ENCODE peak calls at places on chromosomes 2 and 18, in six cellular contexts. One of them, this sample, is unnamed.

GRCh38 chr2:127678531-127678930 is 3.2 kb upstream of the LIMS2 start:
- DNase-seq in Caki2: no peak
- DNase-seq in HCEC 1CT: no peak
- DNase-seq in prostate gland: no peak
- DNase-seq in Calu3: no peak
- DNase-seq in OCI-LY7: no peak
- DNase-seq in this sample: no peak

GRCh38 chr18:23650963-23651927 is 11.5 kb downstream of the ANKRD29 start:
- DNase-seq in Caki2: peak
- DNase-seq in Calu3: peak
- DNase-seq in OCI-LY7: no peak
- DNase-seq in prostate gland: peak
- DNase-seq in HCEC 1CT: peak
- DNase-seq in this sample: no peak

GRCh38 chr2:97868986-97869721 is 126.6 kb downstream of the TMEM131 start:
- DNase-seq in Caki2: peak
- DNase-seq in Calu3: peak
- DNase-seq in HCEC 1CT: peak
- DNase-seq in prostate gland: no peak
- DNase-seq in OCI-LY7: no peak
- DNase-seq in this sample: no peak

GRCh38 chr2:27020337-27020948 is 12.3 kb upstream of the TMEM214 start:
- DNase-seq in Calu3: no peak
- DNase-seq in HCEC 1CT: no peak
- DNase-seq in OCI-LY7: no peak
- DNase-seq in Caki2: peak
- DNase-seq in prostate gland: no peak
- DNase-seq in this sample: no peak

GRCh38 chr18:11005528-11005927 is 143.8 kb downstream of the PIEZO2 start:
- DNase-seq in Calu3: peak
- DNase-seq in prostate gland: no peak
- DNase-seq in OCI-LY7: no peak
- DNase-seq in HCEC 1CT: peak
- DNase-seq in Caki2: peak
- DNase-seq in this sample: no peak

GRCh38 chr2:20583425-20583881 is 67.4 kb downstream of the HS1BP3 start:
- DNase-seq in Calu3: no peak
- DNase-seq in Caki2: no peak
- DNase-seq in prostate gland: no peak
- DNase-seq in OCI-LY7: no peak
- DNase-seq in HCEC 1CT: no peak
- DNase-seq in this sample: no peak

GRCh38 chr2:231701456-231702373 is 6.6 kb upstream of the PTMA start:
- DNase-seq in Calu3: no peak
- DNase-seq in Caki2: peak
- DNase-seq in prostate gland: peak
- DNase-seq in HCEC 1CT: no peak
- DNase-seq in OCI-LY7: no peak
- DNase-seq in this sample: no peak

GRCh38 chr2:108988796-108989713 is at the start of gene EDAR:
- DNase-seq in HCEC 1CT: no peak
- DNase-seq in Calu3: peak
- DNase-seq in OCI-LY7: peak
- DNase-seq in Caki2: peak
- DNase-seq in prostate gland: peak
- DNase-seq in this sample: peak

GRCh38 chr2:55010149-55010591 is 40.1 kb downstream of the RTN4 start:
- DNase-seq in prostate gland: peak
- DNase-seq in Calu3: peak
- DNase-seq in HCEC 1CT: peak
- DNase-seq in OCI-LY7: peak
- DNase-seq in Caki2: peak
- DNase-seq in this sample: no peak

GRCh38 chr2:67600472-67600871 is 203.3 kb downstream of the ETAA1 start:
- DNase-seq in prostate gland: no peak
- DNase-seq in OCI-LY7: no peak
- DNase-seq in Caki2: no peak
- DNase-seq in Calu3: peak
- DNase-seq in HCEC 1CT: no peak
- DNase-seq in this sample: peak

GRCh38 chr18:3119401-3120323 is 100.1 kb downstream of the MYOM1 start:
- DNase-seq in Calu3: no peak
- DNase-seq in prostate gland: no peak
- DNase-seq in OCI-LY7: no peak
- DNase-seq in HCEC 1CT: peak
- DNase-seq in Caki2: no peak
- DNase-seq in this sample: no peak

GRCh38 chr18:79707239-79707638 is 27.6 kb downstream of the CTDP1 start:
- DNase-seq in Caki2: no peak
- DNase-seq in Calu3: no peak
- DNase-seq in HCEC 1CT: no peak
- DNase-seq in prostate gland: no peak
- DNase-seq in OCI-LY7: no peak
- DNase-seq in this sample: no peak

GRCh38 chr2:42317945-42318344 is 43.1 kb downstream of the COX7A2L start:
- DNase-seq in Caki2: no peak
- DNase-seq in OCI-LY7: no peak
- DNase-seq in HCEC 1CT: no peak
- DNase-seq in Calu3: no peak
- DNase-seq in prostate gland: no peak
- DNase-seq in this sample: no peak

GRCh38 chr2:183519371-183520056 is 395.3 kb downstream of the NUP35 start:
- DNase-seq in OCI-LY7: no peak
- DNase-seq in HCEC 1CT: no peak
- DNase-seq in Calu3: no peak
- DNase-seq in prostate gland: no peak
- DNase-seq in Caki2: no peak
- DNase-seq in this sample: no peak

GRCh38 chr18:30945769-30946168 is 96.8 kb downstream of the DSC3 start:
- DNase-seq in Calu3: no peak
- DNase-seq in Caki2: no peak
- DNase-seq in HCEC 1CT: no peak
- DNase-seq in prostate gland: no peak
- DNase-seq in OCI-LY7: no peak
- DNase-seq in this sample: no peak

GRCh38 chr2:59701271-59701994 is 852.0 kb downstream of the BCL11A start:
- DNase-seq in Calu3: no peak
- DNase-seq in HCEC 1CT: no peak
- DNase-seq in prostate gland: no peak
- DNase-seq in Caki2: no peak
- DNase-seq in OCI-LY7: no peak
- DNase-seq in this sample: no peak

GRCh38 chr2:48415765-48416515 is 114.0 kb upstream of the STON1 start:
- DNase-seq in Caki2: no peak
- DNase-seq in Calu3: no peak
- DNase-seq in HCEC 1CT: no peak
- DNase-seq in prostate gland: no peak
- DNase-seq in OCI-LY7: no peak
- DNase-seq in this sample: no peak

GRCh38 chr2:73036779-73037165 is 34.7 kb downstream of the SFXN5 start:
- DNase-seq in OCI-LY7: no peak
- DNase-seq in Caki2: no peak
- DNase-seq in prostate gland: no peak
- DNase-seq in HCEC 1CT: no peak
- DNase-seq in Calu3: no peak
- DNase-seq in this sample: no peak

GRCh38 chr18:33596178-33596854 is 18.3 kb downstream of the ASXL3 start:
- DNase-seq in OCI-LY7: no peak
- DNase-seq in Calu3: no peak
- DNase-seq in prostate gland: no peak
- DNase-seq in Caki2: no peak
- DNase-seq in HCEC 1CT: peak
- DNase-seq in this sample: no peak

GRCh38 chr2:36539631-36540030 is 58.3 kb downstream of the FEZ2 start:
- DNase-seq in OCI-LY7: no peak
- DNase-seq in Caki2: no peak
- DNase-seq in prostate gland: no peak
- DNase-seq in Calu3: no peak
- DNase-seq in HCEC 1CT: peak
- DNase-seq in this sample: no peak

GRCh38 chr2:3692375-3692774 is 11.0 kb upstream of the DCDC2C start:
- DNase-seq in HCEC 1CT: no peak
- DNase-seq in Caki2: peak
- DNase-seq in OCI-LY7: peak
- DNase-seq in prostate gland: no peak
- DNase-seq in Calu3: peak
- DNase-seq in this sample: peak

GRCh38 chr18:46174317-46175039 is 70.3 kb downstream of the HAUS1 start:
- DNase-seq in prostate gland: peak
- DNase-seq in HCEC 1CT: peak
- DNase-seq in Calu3: no peak
- DNase-seq in OCI-LY7: peak
- DNase-seq in Caki2: no peak
- DNase-seq in this sample: peak

GRCh38 chr2:217314021-217314460 is 454.2 kb upstream of the TNP1 start:
- DNase-seq in HCEC 1CT: no peak
- DNase-seq in Calu3: no peak
- DNase-seq in OCI-LY7: no peak
- DNase-seq in Caki2: no peak
- DNase-seq in prostate gland: peak
- DNase-seq in this sample: no peak

GRCh38 chr2:145323512-145323911 is 803.6 kb upstream of the ZEB2 start:
- DNase-seq in HCEC 1CT: peak
- DNase-seq in Caki2: no peak
- DNase-seq in prostate gland: no peak
- DNase-seq in OCI-LY7: no peak
- DNase-seq in Calu3: no peak
- DNase-seq in this sample: no peak

GRCh38 chr2:158756331-158756730 is 38.8 kb upstream of the DAPL1 start:
- DNase-seq in HCEC 1CT: no peak
- DNase-seq in prostate gland: no peak
- DNase-seq in Calu3: no peak
- DNase-seq in OCI-LY7: no peak
- DNase-seq in Caki2: no peak
- DNase-seq in this sample: no peak

GRCh38 chr2:45700407-45701013 is 49.0 kb downstream of the PRKCE start:
- DNase-seq in HCEC 1CT: no peak
- DNase-seq in Caki2: no peak
- DNase-seq in OCI-LY7: peak
- DNase-seq in Calu3: no peak
- DNase-seq in prostate gland: no peak
- DNase-seq in this sample: no peak

GRCh38 chr2:7849027-7849426 is 832.8 kb upstream of the ID2 start:
- DNase-seq in OCI-LY7: no peak
- DNase-seq in prostate gland: no peak
- DNase-seq in Caki2: no peak
- DNase-seq in Calu3: no peak
- DNase-seq in HCEC 1CT: no peak
- DNase-seq in this sample: peak

GRCh38 chr2:225274751-225275150 is 124.8 kb upstream of the NYAP2 start:
- DNase-seq in HCEC 1CT: no peak
- DNase-seq in Caki2: no peak
- DNase-seq in OCI-LY7: peak
- DNase-seq in prostate gland: no peak
- DNase-seq in Calu3: peak
- DNase-seq in this sample: no peak

GRCh38 chr2:40123321-40123720 is 328.6 kb downstream of the SLC8A1 start:
- DNase-seq in Calu3: no peak
- DNase-seq in Caki2: no peak
- DNase-seq in prostate gland: no peak
- DNase-seq in HCEC 1CT: no peak
- DNase-seq in OCI-LY7: no peak
- DNase-seq in this sample: no peak

GRCh38 chr2:100104718-100105677 is 37.4 kb downstream of the AFF3 start:
- DNase-seq in Calu3: no peak
- DNase-seq in OCI-LY7: peak
- DNase-seq in Caki2: no peak
- DNase-seq in prostate gland: no peak
- DNase-seq in HCEC 1CT: no peak
- DNase-seq in this sample: peak

GRCh38 chr2:38246105-38246504 is 131.0 kb downstream of the ATL2 start:
- DNase-seq in OCI-LY7: no peak
- DNase-seq in Caki2: no peak
- DNase-seq in prostate gland: no peak
- DNase-seq in HCEC 1CT: no peak
- DNase-seq in Calu3: no peak
- DNase-seq in this sample: no peak

GRCh38 chr18:29154758-29155725 is 978.1 kb upstream of the CDH2 start:
- DNase-seq in prostate gland: peak
- DNase-seq in Calu3: peak
- DNase-seq in OCI-LY7: no peak
- DNase-seq in HCEC 1CT: peak
- DNase-seq in Caki2: peak
- DNase-seq in this sample: no peak

GRCh38 chr2:120936476-120937334 is 201.0 kb downstream of the GLI2 start:
- DNase-seq in Caki2: peak
- DNase-seq in prostate gland: no peak
- DNase-seq in OCI-LY7: no peak
- DNase-seq in Calu3: no peak
- DNase-seq in HCEC 1CT: no peak
- DNase-seq in this sample: no peak

GRCh38 chr2:229980440-229981184 is 58.3 kb downstream of the FBXO36 start:
- DNase-seq in prostate gland: peak
- DNase-seq in HCEC 1CT: peak
- DNase-seq in Caki2: peak
- DNase-seq in OCI-LY7: no peak
- DNase-seq in Calu3: peak
- DNase-seq in this sample: peak

GRCh38 chr2:170842785-170843184 is 26.1 kb downstream of the GAD1 start:
- DNase-seq in Calu3: no peak
- DNase-seq in prostate gland: no peak
- DNase-seq in OCI-LY7: no peak
- DNase-seq in HCEC 1CT: peak
- DNase-seq in Caki2: no peak
- DNase-seq in this sample: no peak

GRCh38 chr18:59787998-59788875 is 91.0 kb upstream of the CCBE1 start:
- DNase-seq in Calu3: no peak
- DNase-seq in HCEC 1CT: peak
- DNase-seq in Caki2: no peak
- DNase-seq in OCI-LY7: no peak
- DNase-seq in prostate gland: no peak
- DNase-seq in this sample: no peak

GRCh38 chr18:76821875-76822509 is 365 bp upstream of the ZNF236 start:
- DNase-seq in OCI-LY7: peak
- DNase-seq in HCEC 1CT: peak
- DNase-seq in prostate gland: peak
- DNase-seq in Calu3: peak
- DNase-seq in Caki2: peak
- DNase-seq in this sample: peak